ENCODE peak calls at places on chromosomes 13 and 19, in five cellular contexts. W, A, U, Y and C are unnamed samples.

GRCh38 chr13:99419591-99420243 is 81.6 kb upstream of the TM9SF2 start:
- DNase-seq in U (no peak), A (no peak), W (no peak), Y (no peak), C (no peak)

GRCh38 chr19:43354305-43354627 is 780 bp downstream of the CD177 start:
- DNase-seq in W (no peak), U (no peak), A (no peak), Y (no peak), C (peak; percentile 91)

GRCh38 chr19:10295305-10295846 is 5.6 kb downstream of the ICAM5 start:
- DNase-seq in W (peak; percentile 57), A (no peak), U (no peak), Y (no peak), C (peak; percentile 90)

GRCh38 chr19:8610041-8610927 is at the start of gene ADAMTS10:
- DNase-seq in A (no peak), Y (no peak), U (no peak), W (peak; percentile 68), C (peak; percentile 93)

GRCh38 chr19:52665529-52665928 is 27.4 kb upstream of the ZNF83 start:
- DNase-seq in A (no peak), W (no peak), U (no peak), Y (no peak), C (no peak)

GRCh38 chr13:102311901-102312300 is 89.9 kb downstream of the FGF14 start:
- DNase-seq in Y (no peak), W (no peak), U (no peak), A (no peak), C (no peak)

GRCh38 chr13:33092422-33092987 is 76.3 kb downstream of the KL start:
- DNase-seq in U (no peak), W (no peak), Y (no peak), A (no peak), C (no peak)

GRCh38 chr13:32426191-32426980 is 1.5 kb downstream of the N4BP2L1 start:
- DNase-seq in U (no peak), Y (no peak), A (no peak), W (peak; percentile 55), C (no peak)

GRCh38 chr13:30341815-30342570 is 34.6 kb upstream of the KATNAL1 start:
- DNase-seq in Y (peak; percentile 70), W (no peak), A (peak; percentile 28), U (peak; percentile 81), C (no peak)

GRCh38 chr19:10305139-10305806 is 4.3 kb downstream of the ZGLP1 start:
- DNase-seq in U (peak; percentile 55), A (no peak), W (no peak), Y (no peak), C (no peak)

GRCh38 chr13:93418398-93418797 is 191.8 kb downstream of the GPC6 start:
- DNase-seq in W (no peak), U (no peak), Y (no peak), A (no peak), C (no peak)

GRCh38 chr19:28632357-28633076 is 580.4 kb downstream of the UQCRFS1 start:
- DNase-seq in Y (no peak), W (no peak), A (no peak), U (no peak), C (peak; percentile 18)

GRCh38 chr19:37551123-37551993 is 43.2 kb downstream of the ZNF571 start:
- DNase-seq in A (peak; percentile 84), Y (no peak), W (no peak), U (peak; percentile 47), C (peak; percentile 29)

GRCh38 chr13:43303040-43303729 is 279.8 kb downstream of the DNAJC15 start:
- DNase-seq in U (peak; percentile 63), W (no peak), A (peak; percentile 89), Y (no peak), C (peak; percentile 71)

GRCh38 chr13:31072041-31072440 is 89.7 kb downstream of the HSPH1 start:
- DNase-seq in A (no peak), Y (no peak), U (no peak), W (no peak), C (no peak)

GRCh38 chr19:9165256-9165655 is 13.5 kb upstream of the OR7D2 start:
- DNase-seq in W (no peak), Y (no peak), U (no peak), A (no peak), C (no peak)

GRCh38 chr13:77776704-77777103 is 79.2 kb downstream of the SLAIN1 start:
- DNase-seq in W (no peak), Y (no peak), U (no peak), A (no peak), C (no peak)

GRCh38 chr13:93534181-93534700 is 307.6 kb downstream of the GPC6 start:
- DNase-seq in U (no peak), Y (no peak), W (no peak), A (no peak), C (no peak)

GRCh38 chr19:750640-751423 is at the start of gene MISP:
- DNase-seq in A (no peak), W (no peak), Y (no peak), U (no peak), C (peak; percentile 74)

GRCh38 chr19:5397804-5398692 is 57.2 kb upstream of the ZNRF4 start:
- DNase-seq in A (peak; percentile 45), W (no peak), Y (no peak), U (no peak), C (peak; percentile 92)

GRCh38 chr13:77386880-77387606 is 60.1 kb upstream of the MYCBP2 start:
- DNase-seq in U (no peak), A (no peak), W (no peak), Y (peak; percentile 23), C (no peak)

GRCh38 chr13:95091755-95092154 is 209.5 kb downstream of the ABCC4 start:
- DNase-seq in W (no peak), Y (no peak), A (no peak), U (no peak), C (no peak)

GRCh38 chr13:60690607-60691006 is 293.6 kb downstream of the TDRD3 start:
- DNase-seq in A (no peak), U (no peak), Y (no peak), W (no peak), C (no peak)

GRCh38 chr13:25733696-25734435 is 317.9 kb downstream of the SHISA2 start:
- DNase-seq in U (no peak), A (no peak), Y (no peak), W (no peak), C (no peak)

GRCh38 chr13:86757236-86757978 is 913.8 kb upstream of the SLITRK5 start:
- DNase-seq in U (no peak), W (no peak), Y (no peak), A (no peak), C (peak; percentile 1)

GRCh38 chr19:10292206-10292788 is 2.5 kb downstream of the ICAM5 start:
- DNase-seq in Y (peak; percentile 47), U (peak; percentile 66), A (peak; percentile 85), W (peak; percentile 59), C (peak; percentile 98)

GRCh38 chr13:28618595-28618994 is 40.3 kb upstream of the POMP start:
- DNase-seq in A (no peak), W (no peak), U (no peak), Y (no peak), C (no peak)

GRCh38 chr19:12834976-12835757 is 788 bp upstream of the RTBDN start:
- DNase-seq in U (no peak), W (no peak), Y (no peak), A (peak; percentile 72), C (peak; percentile 86)

GRCh38 chr13:39599842-39600241 is 3.2 kb downstream of the LHFPL6 start:
- DNase-seq in U (no peak), A (no peak), W (no peak), Y (no peak), C (no peak)
- H3K4me3 ChIP-seq in U (peak overlapping the region; percentile 78), A (no peak overlapping the region), W (no peak overlapping the region), Y (peak overlapping the region; percentile 54), C (no peak overlapping the region)

DNA sequence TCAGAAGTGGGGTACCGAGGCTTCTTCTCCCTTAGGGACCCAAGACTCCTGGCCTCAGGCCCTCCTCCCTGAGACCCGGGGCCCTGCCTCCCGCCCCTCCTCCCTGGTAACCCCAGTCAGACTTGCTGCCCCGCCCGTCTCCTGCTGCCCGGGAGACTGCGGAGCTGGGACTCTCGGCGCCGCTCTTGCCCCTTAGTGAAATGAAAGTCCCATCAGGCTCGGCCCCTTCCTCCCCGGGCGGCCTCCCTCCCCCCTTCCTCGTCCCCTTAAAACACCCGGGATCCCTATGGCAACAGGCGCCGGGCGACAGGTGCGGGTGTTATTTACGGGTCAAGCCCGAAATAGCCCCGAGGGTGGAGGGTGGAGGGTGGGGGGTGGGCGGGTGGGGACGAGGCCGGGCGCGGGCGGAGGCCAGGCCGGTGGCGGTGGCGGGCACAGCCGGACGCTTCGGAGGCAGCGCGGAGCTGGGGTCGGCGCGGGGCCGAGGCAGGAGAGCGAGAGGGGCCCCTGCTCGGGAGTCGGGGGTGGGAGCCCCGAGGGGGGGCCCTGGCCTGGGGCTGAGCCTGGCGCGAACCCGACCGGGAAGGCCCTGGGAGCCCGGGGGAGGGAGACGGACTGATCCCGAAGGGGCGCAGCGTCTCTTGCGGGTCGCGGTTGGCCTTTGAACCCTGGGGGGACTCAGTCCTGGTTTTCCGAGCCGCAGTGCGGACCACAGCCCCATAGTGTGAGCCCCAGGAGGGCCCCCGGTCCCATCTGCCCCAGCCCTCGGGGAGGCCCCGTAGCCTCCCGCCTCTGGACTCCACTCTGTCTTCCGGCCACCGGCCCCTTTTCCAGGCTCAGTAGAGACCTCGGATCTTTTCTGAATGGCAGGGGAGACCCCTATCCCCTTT is at the start of gene CACNG6:
- DNase-seq in U (no peak), Y (no peak), W (no peak), A (no peak), C (peak; percentile 91)
- H3K4me3 ChIP-seq in U (no peak within 1 kb of the TSS), Y (no peak within 1 kb of the TSS), W (no peak within 1 kb of the TSS), A (no peak within 1 kb of the TSS), C (peak within 1 kb of the TSS; percentile 49)

DNA sequence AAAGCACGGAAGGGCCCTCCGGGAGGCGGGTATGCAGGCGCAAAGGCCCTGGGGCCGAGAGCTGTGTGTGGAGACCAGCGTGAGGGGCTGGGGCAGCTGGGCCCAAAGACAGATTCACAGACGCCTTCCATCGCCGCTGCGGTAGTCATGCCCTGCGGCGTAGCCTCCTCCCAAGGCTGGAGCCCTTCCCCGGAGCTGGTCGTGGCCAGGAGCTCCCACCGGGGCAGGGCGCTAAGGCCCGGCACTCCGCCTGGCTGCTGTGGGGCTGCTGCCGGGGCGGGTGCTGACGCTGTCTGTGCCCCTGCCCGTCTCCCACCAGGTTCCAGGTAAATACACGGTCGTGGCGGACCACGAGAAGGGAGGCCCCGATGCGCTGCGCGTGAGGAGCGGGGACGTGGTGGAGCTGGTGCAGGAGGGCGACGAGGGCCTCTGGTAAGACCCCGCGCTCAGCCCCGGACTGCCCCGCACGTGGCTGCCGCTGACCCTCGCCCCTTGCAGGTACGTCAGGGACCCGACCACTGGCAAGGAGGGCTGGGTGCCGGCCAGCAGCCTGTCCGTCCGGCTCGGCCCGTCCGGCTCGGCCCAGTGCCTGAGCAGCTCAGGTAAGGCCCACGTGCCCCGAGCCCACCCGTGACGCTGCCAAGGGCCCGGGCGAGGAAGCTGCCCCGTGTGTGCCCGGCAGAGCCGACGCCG is 9.4 kb upstream of the F7 start:
- DNase-seq in W (no peak), U (no peak), A (no peak), Y (no peak), C (peak; percentile 69)
- H3K4me3 ChIP-seq in W (no peak overlapping the region), U (no peak overlapping the region), A (no peak overlapping the region), Y (no peak overlapping the region), C (no peak overlapping the region)

DNA sequence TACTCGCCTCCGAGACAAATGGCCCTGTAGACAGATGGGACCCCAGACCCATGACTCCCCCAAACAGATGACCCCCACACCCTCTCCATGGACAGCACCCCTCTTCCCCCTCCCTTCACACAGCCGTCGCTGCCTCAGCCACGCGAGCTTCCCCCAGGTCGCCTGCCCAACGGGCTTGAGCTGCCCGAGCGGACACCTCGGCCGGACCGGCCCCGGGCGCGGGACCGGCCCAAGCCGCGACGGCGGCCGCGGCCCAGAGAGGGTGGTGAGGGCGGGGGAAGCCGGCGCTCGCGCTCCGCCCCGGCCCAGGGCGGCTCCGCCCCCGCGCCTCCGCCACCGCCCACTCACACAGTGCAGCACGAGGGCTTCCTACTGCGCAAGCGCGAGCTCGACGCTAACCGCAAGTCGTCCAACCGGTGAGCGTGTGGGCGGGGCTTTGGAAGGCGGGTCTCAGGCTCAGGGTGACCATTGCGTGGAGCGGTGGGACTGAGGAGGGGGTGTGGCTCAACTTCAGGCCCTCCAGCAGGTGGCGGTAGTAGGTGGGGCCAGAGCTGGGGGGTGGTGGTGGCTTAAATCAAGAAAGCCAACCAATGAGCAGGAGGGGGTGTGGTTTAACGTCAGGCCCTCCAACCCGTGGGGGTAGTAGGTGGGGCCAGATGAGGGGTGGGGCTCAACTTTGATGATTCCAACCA is 6.2 kb upstream of the SHKBP1 start:
- DNase-seq in A (peak; percentile 100), Y (peak; percentile 97), W (peak; percentile 90), U (peak; percentile 99), C (peak; percentile 99)
- H3K4me3 ChIP-seq in A (peak overlapping the region; percentile 47), Y (peak overlapping the region; percentile 30), W (peak overlapping the region; percentile 45), U (no peak overlapping the region), C (peak overlapping the region; percentile 33)